ENCODE peak calls at places on chromosomes 2 and 18, in nine cellular contexts. One of them, this sample, is unnamed.

GRCh38 chr2:172088245-172089004 is 3.1 kb downstream of the DLX1 start:
- DNase-seq in GM10248: peak; percentile 23
- DNase-seq in stomach: no peak
- DNase-seq in HCEC 1CT: no peak
- DNase-seq in kidney: peak; percentile 72
- DNase-seq in activated CD4-positive, alpha-beta T cell treated with anti-CD3 and anti-CD28 coated beads, Interleukin-2, amount 10 ng/mL, durations not matched to agents 7 days and 5 days: peak; percentile 6
- DNase-seq in 8988T: peak; percentile 13
- DNase-seq in fibroblast of pulmonary artery: no peak
- DNase-seq in SJSA1: no peak
- DNase-seq in this sample: no peak

GRCh38 chr18:61949946-61950345 is 57.1 kb upstream of the RNF152 start:
- DNase-seq in stomach: no peak
- DNase-seq in activated CD4-positive, alpha-beta T cell treated with anti-CD3 and anti-CD28 coated beads, Interleukin-2, amount 10 ng/mL, durations not matched to agents 7 days and 5 days: no peak
- DNase-seq in 8988T: no peak
- DNase-seq in HCEC 1CT: peak; percentile 3
- DNase-seq in kidney: no peak
- DNase-seq in fibroblast of pulmonary artery: peak; percentile 55
- DNase-seq in SJSA1: peak; percentile 90
- DNase-seq in GM10248: no peak
- DNase-seq in this sample: no peak

GRCh38 chr2:192007819-192008218 is 160.9 kb upstream of the CAVIN2 start:
- DNase-seq in activated CD4-positive, alpha-beta T cell treated with anti-CD3 and anti-CD28 coated beads, Interleukin-2, amount 10 ng/mL, durations not matched to agents 7 days and 5 days: no peak
- DNase-seq in stomach: no peak
- DNase-seq in kidney: no peak
- DNase-seq in GM10248: no peak
- DNase-seq in HCEC 1CT: no peak
- DNase-seq in SJSA1: no peak
- DNase-seq in fibroblast of pulmonary artery: peak; percentile 53
- DNase-seq in 8988T: no peak
- DNase-seq in this sample: no peak

GRCh38 chr2:217314021-217314460 is 454.2 kb upstream of the TNP1 start:
- DNase-seq in HCEC 1CT: no peak
- DNase-seq in activated CD4-positive, alpha-beta T cell treated with anti-CD3 and anti-CD28 coated beads, Interleukin-2, amount 10 ng/mL, durations not matched to agents 7 days and 5 days: no peak
- DNase-seq in SJSA1: no peak
- DNase-seq in kidney: no peak
- DNase-seq in stomach: no peak
- DNase-seq in GM10248: no peak
- DNase-seq in 8988T: no peak
- DNase-seq in fibroblast of pulmonary artery: no peak
- DNase-seq in this sample: no peak

GRCh38 chr2:150997066-150997465 is 264.6 kb downstream of the RBM43 start:
- DNase-seq in 8988T: no peak
- DNase-seq in activated CD4-positive, alpha-beta T cell treated with anti-CD3 and anti-CD28 coated beads, Interleukin-2, amount 10 ng/mL, durations not matched to agents 7 days and 5 days: no peak
- DNase-seq in HCEC 1CT: no peak
- DNase-seq in GM10248: no peak
- DNase-seq in kidney: no peak
- DNase-seq in stomach: no peak
- DNase-seq in fibroblast of pulmonary artery: no peak
- DNase-seq in SJSA1: no peak
- DNase-seq in this sample: no peak

GRCh38 chr2:54308782-54309181 is 52.8 kb upstream of the TSPYL6 start:
- DNase-seq in SJSA1: no peak
- DNase-seq in HCEC 1CT: no peak
- DNase-seq in 8988T: no peak
- DNase-seq in fibroblast of pulmonary artery: no peak
- DNase-seq in kidney: no peak
- DNase-seq in activated CD4-positive, alpha-beta T cell treated with anti-CD3 and anti-CD28 coated beads, Interleukin-2, amount 10 ng/mL, durations not matched to agents 7 days and 5 days: no peak
- DNase-seq in stomach: no peak
- DNase-seq in GM10248: no peak
- DNase-seq in this sample: no peak

GRCh38 chr18:74598350-74599001 is 806 bp downstream of the ZNF407 start:
- DNase-seq in stomach: peak; percentile 37
- DNase-seq in kidney: peak; percentile 88
- DNase-seq in fibroblast of pulmonary artery: peak; percentile 40
- DNase-seq in GM10248: peak; percentile 67
- DNase-seq in activated CD4-positive, alpha-beta T cell treated with anti-CD3 and anti-CD28 coated beads, Interleukin-2, amount 10 ng/mL, durations not matched to agents 7 days and 5 days: peak; percentile 72
- DNase-seq in SJSA1: no peak
- DNase-seq in HCEC 1CT: peak; percentile 34
- DNase-seq in 8988T: peak; percentile 21
- DNase-seq in this sample: peak; percentile 60

GRCh38 chr2:148967484-148967883 is 71.0 kb upstream of the LYPD6B start:
- DNase-seq in GM10248: no peak
- DNase-seq in stomach: no peak
- DNase-seq in 8988T: no peak
- DNase-seq in SJSA1: no peak
- DNase-seq in fibroblast of pulmonary artery: peak; percentile 30
- DNase-seq in kidney: no peak
- DNase-seq in HCEC 1CT: no peak
- DNase-seq in activated CD4-positive, alpha-beta T cell treated with anti-CD3 and anti-CD28 coated beads, Interleukin-2, amount 10 ng/mL, durations not matched to agents 7 days and 5 days: no peak
- DNase-seq in this sample: no peak

GRCh38 chr2:128469875-128470274 is 151.2 kb upstream of the HS6ST1 start:
- DNase-seq in stomach: no peak
- DNase-seq in 8988T: no peak
- DNase-seq in GM10248: no peak
- DNase-seq in HCEC 1CT: no peak
- DNase-seq in fibroblast of pulmonary artery: no peak
- DNase-seq in activated CD4-positive, alpha-beta T cell treated with anti-CD3 and anti-CD28 coated beads, Interleukin-2, amount 10 ng/mL, durations not matched to agents 7 days and 5 days: no peak
- DNase-seq in SJSA1: no peak
- DNase-seq in kidney: no peak
- DNase-seq in this sample: no peak

GRCh38 chr2:156472686-156473085 is 36.5 kb downstream of the GPD2 start:
- DNase-seq in kidney: no peak
- DNase-seq in activated CD4-positive, alpha-beta T cell treated with anti-CD3 and anti-CD28 coated beads, Interleukin-2, amount 10 ng/mL, durations not matched to agents 7 days and 5 days: no peak
- DNase-seq in GM10248: no peak
- DNase-seq in 8988T: no peak
- DNase-seq in HCEC 1CT: no peak
- DNase-seq in stomach: no peak
- DNase-seq in SJSA1: no peak
- DNase-seq in fibroblast of pulmonary artery: no peak
- DNase-seq in this sample: no peak

GRCh38 chr2:37110306-37111212 is 26.2 kb downstream of the GPATCH11 start:
- DNase-seq in activated CD4-positive, alpha-beta T cell treated with anti-CD3 and anti-CD28 coated beads, Interleukin-2, amount 10 ng/mL, durations not matched to agents 7 days and 5 days: no peak
- DNase-seq in fibroblast of pulmonary artery: no peak
- DNase-seq in kidney: no peak
- DNase-seq in HCEC 1CT: no peak
- DNase-seq in GM10248: no peak
- DNase-seq in SJSA1: no peak
- DNase-seq in stomach: no peak
- DNase-seq in 8988T: no peak
- DNase-seq in this sample: no peak

GRCh38 chr2:217858519-217859466 is 144.0 kb downstream of the TNS1 start:
- DNase-seq in stomach: peak; percentile 55
- DNase-seq in HCEC 1CT: no peak
- DNase-seq in fibroblast of pulmonary artery: peak; percentile 96
- DNase-seq in SJSA1: no peak
- DNase-seq in GM10248: no peak
- DNase-seq in activated CD4-positive, alpha-beta T cell treated with anti-CD3 and anti-CD28 coated beads, Interleukin-2, amount 10 ng/mL, durations not matched to agents 7 days and 5 days: no peak
- DNase-seq in kidney: peak; percentile 94
- DNase-seq in 8988T: no peak
- DNase-seq in this sample: no peak

GRCh38 chr18:59691046-59691395 is 6.2 kb downstream of the CCBE1 start:
- DNase-seq in stomach: no peak
- DNase-seq in SJSA1: no peak
- DNase-seq in activated CD4-positive, alpha-beta T cell treated with anti-CD3 and anti-CD28 coated beads, Interleukin-2, amount 10 ng/mL, durations not matched to agents 7 days and 5 days: no peak
- DNase-seq in HCEC 1CT: peak; percentile 95
- DNase-seq in fibroblast of pulmonary artery: peak; percentile 79
- DNase-seq in kidney: no peak
- DNase-seq in GM10248: no peak
- DNase-seq in 8988T: no peak
- DNase-seq in this sample: no peak

GRCh38 chr18:48766025-48766424 is 184.7 kb downstream of the SMAD7 start:
- DNase-seq in fibroblast of pulmonary artery: peak; percentile 42
- DNase-seq in kidney: no peak
- DNase-seq in 8988T: no peak
- DNase-seq in HCEC 1CT: peak; percentile 21
- DNase-seq in GM10248: no peak
- DNase-seq in stomach: no peak
- DNase-seq in activated CD4-positive, alpha-beta T cell treated with anti-CD3 and anti-CD28 coated beads, Interleukin-2, amount 10 ng/mL, durations not matched to agents 7 days and 5 days: no peak
- DNase-seq in SJSA1: no peak
- DNase-seq in this sample: no peak

GRCh38 chr2:61045999-61046398 is 19.7 kb upstream of the SANBR start:
- DNase-seq in 8988T: no peak
- DNase-seq in GM10248: no peak
- DNase-seq in SJSA1: no peak
- DNase-seq in fibroblast of pulmonary artery: peak; percentile 29
- DNase-seq in kidney: no peak
- DNase-seq in HCEC 1CT: no peak
- DNase-seq in activated CD4-positive, alpha-beta T cell treated with anti-CD3 and anti-CD28 coated beads, Interleukin-2, amount 10 ng/mL, durations not matched to agents 7 days and 5 days: no peak
- DNase-seq in stomach: no peak
- DNase-seq in this sample: no peak

GRCh38 chr2:158756976-158757375 is 38.1 kb upstream of the DAPL1 start:
- DNase-seq in activated CD4-positive, alpha-beta T cell treated with anti-CD3 and anti-CD28 coated beads, Interleukin-2, amount 10 ng/mL, durations not matched to agents 7 days and 5 days: no peak
- DNase-seq in stomach: no peak
- DNase-seq in kidney: no peak
- DNase-seq in 8988T: no peak
- DNase-seq in GM10248: no peak
- DNase-seq in HCEC 1CT: peak; percentile 40
- DNase-seq in fibroblast of pulmonary artery: no peak
- DNase-seq in SJSA1: no peak
- DNase-seq in this sample: no peak

GRCh38 chr18:76874643-76875389 is 52.5 kb downstream of the ZNF236 start:
- DNase-seq in 8988T: no peak
- DNase-seq in activated CD4-positive, alpha-beta T cell treated with anti-CD3 and anti-CD28 coated beads, Interleukin-2, amount 10 ng/mL, durations not matched to agents 7 days and 5 days: no peak
- DNase-seq in stomach: no peak
- DNase-seq in SJSA1: peak; percentile 14
- DNase-seq in GM10248: no peak
- DNase-seq in kidney: no peak
- DNase-seq in HCEC 1CT: no peak
- DNase-seq in fibroblast of pulmonary artery: no peak
- DNase-seq in this sample: no peak

GRCh38 chr2:221124542-221125235 is 447.4 kb downstream of the EPHA4 start:
- DNase-seq in 8988T: no peak
- DNase-seq in SJSA1: no peak
- DNase-seq in GM10248: no peak
- DNase-seq in activated CD4-positive, alpha-beta T cell treated with anti-CD3 and anti-CD28 coated beads, Interleukin-2, amount 10 ng/mL, durations not matched to agents 7 days and 5 days: no peak
- DNase-seq in stomach: no peak
- DNase-seq in kidney: no peak
- DNase-seq in HCEC 1CT: no peak
- DNase-seq in fibroblast of pulmonary artery: no peak
- DNase-seq in this sample: no peak

GRCh38 chr2:216339456-216340279 is 32.6 kb downstream of the MARCHF4 start:
- DNase-seq in fibroblast of pulmonary artery: peak; percentile 81
- DNase-seq in SJSA1: peak; percentile 82
- DNase-seq in kidney: no peak
- DNase-seq in 8988T: no peak
- DNase-seq in stomach: no peak
- DNase-seq in GM10248: no peak
- DNase-seq in HCEC 1CT: peak; percentile 55
- DNase-seq in activated CD4-positive, alpha-beta T cell treated with anti-CD3 and anti-CD28 coated beads, Interleukin-2, amount 10 ng/mL, durations not matched to agents 7 days and 5 days: no peak
- DNase-seq in this sample: no peak

GRCh38 chr2:132911726-132912724 is 242.0 kb upstream of the LYPD1 start:
- DNase-seq in SJSA1: no peak
- DNase-seq in kidney: no peak
- DNase-seq in stomach: no peak
- DNase-seq in HCEC 1CT: no peak
- DNase-seq in fibroblast of pulmonary artery: peak; percentile 39
- DNase-seq in 8988T: no peak
- DNase-seq in activated CD4-positive, alpha-beta T cell treated with anti-CD3 and anti-CD28 coated beads, Interleukin-2, amount 10 ng/mL, durations not matched to agents 7 days and 5 days: no peak
- DNase-seq in GM10248: no peak
- DNase-seq in this sample: no peak

GRCh38 chr2:160214461-160215055 is 14.5 kb upstream of the ITGB6 start:
- DNase-seq in HCEC 1CT: peak; percentile 82
- DNase-seq in kidney: no peak
- DNase-seq in SJSA1: peak; percentile 83
- DNase-seq in stomach: no peak
- DNase-seq in fibroblast of pulmonary artery: peak; percentile 88
- DNase-seq in 8988T: peak; percentile 40
- DNase-seq in activated CD4-positive, alpha-beta T cell treated with anti-CD3 and anti-CD28 coated beads, Interleukin-2, amount 10 ng/mL, durations not matched to agents 7 days and 5 days: peak; percentile 16
- DNase-seq in GM10248: no peak
- DNase-seq in this sample: no peak

GRCh38 chr18:11005528-11005927 is 143.8 kb downstream of the PIEZO2 start:
- DNase-seq in stomach: peak; percentile 65
- DNase-seq in GM10248: no peak
- DNase-seq in 8988T: no peak
- DNase-seq in HCEC 1CT: peak; percentile 91
- DNase-seq in activated CD4-positive, alpha-beta T cell treated with anti-CD3 and anti-CD28 coated beads, Interleukin-2, amount 10 ng/mL, durations not matched to agents 7 days and 5 days: no peak
- DNase-seq in SJSA1: peak; percentile 92
- DNase-seq in fibroblast of pulmonary artery: peak; percentile 99
- DNase-seq in kidney: no peak
- DNase-seq in this sample: no peak